ENCODE peak calls at places on chromosomes 13 and 19, in four cellular contexts. J, C, S and A are unnamed samples.

GRCh38 chr19:42538841-42539709 is 10.8 kb upstream of the CEACAM1 start:
- DNase-seq in S (no peak), C (no peak), J (no peak), A (no peak)

GRCh38 chr13:57878291-57878690 is 246.7 kb downstream of the PCDH17 start:
- DNase-seq in S (no peak), J (no peak), C (no peak), A (no peak)

GRCh38 chr13:23463631-23464030 is 30.1 kb upstream of the SACS start:
- DNase-seq in S (no peak), C (no peak), J (no peak), A (no peak)

GRCh38 chr13:39635564-39635963 is 19.9 kb upstream of the COG6 start:
- DNase-seq in C (no peak), J (no peak), S (no peak), A (no peak)

GRCh38 chr19:4803736-4804695 is 12.5 kb downstream of the FEM1A start:
- DNase-seq in C (peak), S (peak), J (peak), A (peak)

GRCh38 chr13:65882810-65883209 is 1347.3 kb downstream of the PCDH9 start:
- DNase-seq in J (no peak), C (no peak), S (no peak), A (no peak)

GRCh38 chr19:43620061-43621001 is 902 bp upstream of the ZNF428 start:
- DNase-seq in C (no peak), S (no peak), J (peak), A (no peak)

GRCh38 chr13:36764957-36765356 is 54.1 kb upstream of the RFXAP start:
- DNase-seq in J (no peak), C (no peak), S (no peak), A (no peak)

GRCh38 chr13:97724450-97724849 is 229.0 kb upstream of the IPO5 start:
- DNase-seq in C (no peak), J (no peak), S (no peak), A (no peak)

GRCh38 chr19:2976609-2977000 is 759 bp upstream of the TLE6 start:
- DNase-seq in C (no peak), S (no peak), J (no peak), A (no peak)

GRCh38 chr13:67438465-67438864 is 208.3 kb upstream of the PCDH9 start:
- DNase-seq in J (no peak), S (no peak), C (no peak), A (no peak)

GRCh38 chr19:8185343-8186068 is 23.7 kb upstream of the CERS4 start:
- DNase-seq in C (no peak), S (no peak), J (peak), A (no peak)

GRCh38 chr19:45061965-45062364 is 14.3 kb downstream of the ZNF296 start:
- DNase-seq in C (no peak), J (no peak), S (no peak), A (no peak)

GRCh38 chr13:37816276-37816675 is 53.3 kb downstream of the TRPC4 start:
- DNase-seq in C (no peak), S (no peak), J (no peak), A (no peak)

GRCh38 chr13:113897966-113898365 is 34.1 kb upstream of the GAS6 start:
- DNase-seq in C (no peak), S (no peak), J (no peak), A (no peak)

GRCh38 chr19:33376423-33376822 is 2.9 kb downstream of the CEBPG start:
- DNase-seq in C (peak), J (no peak), S (peak), A (peak)

GRCh38 chr13:70098669-70099068 is 9.0 kb upstream of the ATXN8OS start:
- DNase-seq in C (peak), S (no peak), J (no peak), A (no peak)

GRCh38 chr13:103517768-103518102 is 451.5 kb upstream of the SLC10A2 start:
- DNase-seq in C (no peak), J (no peak), S (no peak), A (no peak)

GRCh38 chr19:17358395-17358794 is 18.7 kb downstream of the PLVAP start:
- DNase-seq in C (peak), S (no peak), J (no peak), A (no peak)

GRCh38 chr19:6041991-6042421 is 64.1 kb upstream of the RANBP3 start:
- DNase-seq in C (no peak), S (no peak), J (no peak), A (no peak)

GRCh38 chr19:467554-467953 is 6.7 kb upstream of the SHC2 start:
- DNase-seq in S (no peak), J (no peak), C (no peak), A (no peak)
- TF ChIP-seq CTCF in S (no peak), J (no peak), C (no peak), A (no peak)

GRCh38 chr19:15297416-15298224 is 34.7 kb downstream of the BRD4 start:
- DNase-seq in C (peak), S (peak), J (no peak), A (peak)

GRCh38 chr19:15298847-15299567 is 33.3 kb downstream of the BRD4 start:
- DNase-seq in J (no peak), C (no peak), S (no peak), A (no peak)

GRCh38 chr19:15296353-15296752 is 36.0 kb downstream of the BRD4 start:
- DNase-seq in C (no peak), S (no peak), J (no peak), A (no peak)

GRCh38 chr19:15294591-15294990 is 37.7 kb downstream of the BRD4 start:
- DNase-seq in C (no peak), J (no peak), S (no peak), A (no peak)

GRCh38 chr19:15296841-15297415 is 35.4 kb downstream of the BRD4 start:
- DNase-seq in C (no peak), J (no peak), S (peak), A (no peak)
- TF ChIP-seq TCF7L2 in C (no peak), J (no peak), S (peak), A (no peak)

GRCh38 chr13:29562762-29563161 is 32.7 kb downstream of the SLC7A1 start:
- DNase-seq in J (no peak), S (no peak), C (no peak), A (no peak)
- TF ChIP-seq CTCF in J (no peak), S (no peak), C (no peak), A (no peak)

GRCh38 chr13:95121516-95121915 is 179.7 kb downstream of the ABCC4 start:
- DNase-seq in S (no peak), C (no peak), J (no peak), A (no peak)
- TF ChIP-seq TCF7L2 in S (no peak), C (no peak), J (no peak), A (no peak)

GRCh38 chr19:50205681-50206138 is 2.3 kb downstream of the MYH14 start:
- DNase-seq in S (no peak), J (no peak), C (no peak), A (no peak)
- TF ChIP-seq CTCF in S (no peak), J (no peak), C (no peak), A (no peak)

DNA sequence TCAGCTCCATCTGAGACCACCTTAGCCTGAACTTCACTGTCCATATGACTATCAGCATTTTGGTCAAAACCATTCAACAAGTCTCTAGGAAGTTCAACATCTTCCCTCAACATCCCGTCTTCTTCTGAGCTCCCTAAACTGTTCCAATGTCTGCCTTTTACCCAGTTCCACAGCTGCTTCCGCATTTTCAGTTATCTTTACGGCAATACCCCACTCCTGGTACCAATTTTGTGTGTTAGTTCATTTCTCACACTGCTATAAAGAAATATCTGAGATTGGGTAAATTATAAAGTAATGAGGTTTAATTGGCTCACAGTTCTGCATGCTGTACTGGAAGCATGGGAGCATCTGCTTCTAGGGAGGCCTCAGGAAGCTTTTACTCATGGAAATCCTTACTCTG is 771.2 kb downstream of the SLITRK6 start:
- DNase-seq in S (no peak), J (no peak), C (no peak), A (no peak)
- TF ChIP-seq TCF7L2 in S (no peak), J (no peak), C (no peak), A (no peak)

GRCh38 chr19:30167976-30168635 is 204.1 kb upstream of the ZNF536 start:
- DNase-seq in J (no peak), C (no peak), S (no peak), A (no peak)
- TF ChIP-seq CTCF in J (no peak), C (no peak), S (no peak), A (no peak)

GRCh38 chr13:48258002-48258401 is 25.0 kb downstream of the ITM2B start:
- DNase-seq in C (no peak), S (peak), J (no peak), A (no peak)

GRCh38 chr13:48260970-48261369 is 28.0 kb downstream of the ITM2B start:
- DNase-seq in C (no peak), J (no peak), S (no peak), A (no peak)

GRCh38 chr13:48255090-48255489 is 22.1 kb downstream of the ITM2B start:
- DNase-seq in S (no peak), J (no peak), C (no peak), A (no peak)

GRCh38 chr13:48255954-48256353 is 22.9 kb downstream of the ITM2B start:
- DNase-seq in J (no peak), S (no peak), C (no peak), A (no peak)

DNA sequence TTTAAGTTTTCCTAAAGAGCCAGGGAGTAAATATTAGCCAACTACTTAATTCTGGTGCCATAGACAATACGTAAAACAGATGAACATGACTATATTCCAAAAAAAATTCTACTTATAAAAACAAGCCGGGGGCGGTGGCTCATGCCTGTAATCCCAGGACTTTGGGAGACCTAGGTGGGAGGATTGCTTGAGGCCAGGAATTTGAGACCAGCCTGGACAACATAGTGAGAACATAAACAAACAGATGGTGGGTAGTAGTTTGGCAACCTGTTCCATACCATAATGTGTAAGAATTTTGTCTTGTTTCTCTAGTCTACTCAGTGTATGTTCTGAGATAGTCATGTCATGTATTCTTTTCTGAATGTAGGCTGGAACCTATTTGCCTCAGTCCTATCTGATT is 25.4 kb downstream of the ITM2B start:
- DNase-seq in J (no peak), S (no peak), C (no peak), A (no peak)
- TF ChIP-seq TCF7L2 in J (no peak), S (no peak), C (no peak), A (no peak)

DNA sequence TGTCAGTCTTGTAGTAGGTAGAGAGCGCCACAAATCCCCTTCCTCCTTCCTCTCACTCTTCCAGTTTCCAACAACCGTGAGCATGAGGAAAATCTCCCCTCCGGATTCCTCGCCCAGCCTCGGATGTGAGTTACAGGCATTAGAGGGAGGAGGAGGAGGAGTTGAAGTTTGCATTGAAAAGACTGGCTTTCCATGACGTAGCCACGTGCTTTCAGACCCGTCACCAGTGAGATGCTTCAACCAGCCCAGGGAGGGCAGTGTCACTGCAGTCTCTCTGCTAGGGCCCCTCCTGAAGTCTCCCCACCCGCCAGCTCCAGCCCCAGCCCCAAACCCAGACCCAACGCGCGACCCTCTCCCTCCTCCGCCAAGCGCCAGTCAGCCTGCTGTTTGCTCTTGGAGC is 444 bp upstream of the FGF14 start:
- DNase-seq in S (no peak), J (no peak), C (no peak), A (no peak)
- TF ChIP-seq CTCF in S (no peak), J (no peak), C (no peak), A (no peak)